ENCODE peak calls at places on chromosomes 1 and 21, in nine cellular contexts. Q, W, U, X, A, F, P, Y and C are unnamed samples.

GRCh38 chr1:239040523-239040922 is 345.8 kb upstream of the CHRM3 start:
- DNase-seq in P (no peak), A (no peak), X (no peak), Y (no peak), U (no peak), F (no peak), Q (no peak), W (no peak), C (no peak)

GRCh38 chr1:94063379-94063778 is 57.6 kb downstream of the ABCA4 start:
- DNase-seq in X (peak; percentile 52), F (no peak), P (peak; percentile 65), Q (no peak), Y (peak; percentile 40), A (peak; percentile 5), U (no peak), W (peak; percentile 51), C (no peak)

GRCh38 chr1:226677121-226678020 is 61.7 kb downstream of the ITPKB start:
- DNase-seq in F (peak; percentile 92), X (peak; percentile 83), A (no peak), P (peak; percentile 67), Y (peak; percentile 74), Q (no peak), U (peak; percentile 43), W (no peak), C (peak; percentile 98)

GRCh38 chr1:179231923-179232322 is 2.4 kb upstream of the ABL2 start:
- DNase-seq in P (no peak), X (no peak), Q (no peak), Y (no peak), U (no peak), W (no peak), A (no peak), F (no peak), C (no peak)

GRCh38 chr1:87435484-87435883 is 106.8 kb downstream of the LMO4 start:
- DNase-seq in X (no peak), U (no peak), W (no peak), Y (no peak), F (no peak), A (no peak), P (no peak), Q (no peak), C (no peak)

GRCh38 chr21:28253378-28253777 is 739.3 kb downstream of the LTN1 start:
- DNase-seq in Y (no peak), U (no peak), Q (no peak), A (no peak), F (no peak), X (no peak), W (no peak), P (no peak), C (no peak)

GRCh38 chr21:42614811-42615342 is 38.5 kb upstream of the PDE9A start:
- DNase-seq in X (no peak), W (no peak), Q (peak; percentile 81), P (peak; percentile 50), Y (no peak), F (peak; percentile 72), U (no peak), A (peak; percentile 28), C (no peak)

GRCh38 chr1:241447056-241447649 is 72.4 kb downstream of the FH start:
- DNase-seq in Y (no peak), W (no peak), X (no peak), F (no peak), U (no peak), Q (no peak), A (no peak), P (no peak), C (no peak)

GRCh38 chr1:26626994-26627393 is 68.8 kb upstream of the ARID1A start:
- DNase-seq in P (no peak), Y (no peak), W (no peak), U (no peak), X (no peak), Q (no peak), A (no peak), F (no peak), C (no peak)

GRCh38 chr1:226983247-226983997 is 43.3 kb downstream of the COQ8A start:
- DNase-seq in Q (no peak), U (no peak), X (no peak), F (peak; percentile 71), P (no peak), W (no peak), A (no peak), Y (no peak), C (no peak)

GRCh38 chr1:32870615-32871363 is at the start of gene FNDC5:
- DNase-seq in X (peak; percentile 36), P (no peak), W (no peak), Q (no peak), Y (peak; percentile 41), F (no peak), A (peak; percentile 29), U (no peak), C (no peak)

GRCh38 chr21:31335957-31336738 is 7.9 kb downstream of the TIAM1 start:
- DNase-seq in W (no peak), Y (no peak), A (no peak), Q (no peak), P (no peak), X (no peak), F (no peak), U (no peak), C (no peak)

GRCh38 chr21:37829447-37829846 is 86.8 kb downstream of the KCNJ6 start:
- DNase-seq in P (peak; percentile 76), U (no peak), W (no peak), X (no peak), A (no peak), F (peak; percentile 80), Q (no peak), Y (no peak), C (no peak)

GRCh38 chr1:27336756-27337155 is 5.1 kb upstream of the SYTL1 start:
- DNase-seq in A (no peak), Y (no peak), P (no peak), F (no peak), U (no peak), X (no peak), W (no peak), Q (no peak), C (no peak)

GRCh38 chr1:27430903-27431653 is 38.7 kb downstream of the GPR3 start:
- DNase-seq in A (no peak), F (no peak), Y (no peak), U (no peak), P (no peak), Q (no peak), W (no peak), X (no peak), C (no peak)

GRCh38 chr1:204684551-204685235 is 845 bp downstream of the LRRN2 start:
- DNase-seq in P (peak; percentile 49), U (no peak), X (peak; percentile 19), W (no peak), Y (peak; percentile 29), Q (no peak), A (no peak), F (no peak), C (no peak)

GRCh38 chr1:33149453-33150190 is 32.2 kb downstream of the TRIM62 start:
- DNase-seq in F (no peak), P (peak; percentile 40), U (no peak), Y (no peak), A (no peak), Q (peak; percentile 71), W (no peak), X (no peak), C (no peak)

GRCh38 chr1:17304155-17304826 is 3.7 kb upstream of the PADI4 start:
- DNase-seq in Y (no peak), F (peak; percentile 61), W (no peak), X (no peak), A (no peak), U (no peak), P (no peak), Q (peak; percentile 23), C (no peak)

GRCh38 chr1:81802601-81803422 is 2.1 kb downstream of the ADGRL2 start:
- DNase-seq in Y (peak; percentile 82), U (no peak), F (peak; percentile 78), Q (peak; percentile 80), A (peak; percentile 53), W (no peak), X (peak; percentile 80), P (peak; percentile 61), C (no peak)

GRCh38 chr1:110464340-110464739 is 13.4 kb downstream of the PROK1 start:
- DNase-seq in A (no peak), F (peak; percentile 11), W (no peak), P (no peak), X (no peak), Y (no peak), U (no peak), Q (no peak), C (no peak)

GRCh38 chr21:44954281-44954771 is 14.5 kb downstream of the SLX9 start:
- DNase-seq in P (no peak), Y (peak; percentile 55), W (no peak), X (peak; percentile 36), Q (peak; percentile 61), A (no peak), U (no peak), F (peak; percentile 56), C (no peak)
- H3K36me3 ChIP-seq in P (no peaks in the 10 kb centered on the region), Y (peaks cover 6% of the 10 kb centered on the region), W (peaks cover 4% of the 10 kb centered on the region), X (peaks cover 10% of the 10 kb centered on the region), Q (peaks cover 5% of the 10 kb centered on the region), A (peaks cover 34% of the 10 kb centered on the region), U (no peaks in the 10 kb centered on the region), F (peaks cover 21% of the 10 kb centered on the region), C (peaks cover 22% of the 10 kb centered on the region)

DNA sequence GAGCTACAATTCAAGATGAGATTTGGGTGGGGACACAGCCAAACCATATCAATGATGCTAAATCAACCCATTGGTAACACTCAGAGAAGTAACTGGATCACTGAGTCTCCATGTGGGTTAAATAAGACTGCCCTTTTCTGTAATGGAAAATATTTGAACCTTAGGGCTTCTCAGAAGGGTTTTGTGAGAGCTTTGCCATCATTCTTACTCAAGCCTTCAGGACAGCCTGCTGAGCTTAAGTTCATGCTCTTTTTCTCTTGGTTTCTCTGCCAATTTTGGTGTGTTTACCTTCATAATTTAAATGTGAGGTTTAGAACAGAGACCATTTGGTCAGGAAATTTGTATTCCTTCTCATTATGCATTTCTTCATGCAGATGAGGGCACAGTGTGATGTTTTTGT is 74.7 kb downstream of the DISC1 start:
- DNase-seq in X (no peak), P (no peak), W (no peak), Y (no peak), A (no peak), Q (no peak), F (no peak), U (no peak), C (no peak)
- H3K36me3 ChIP-seq in X (no peaks in the 10 kb centered on the region), P (no peaks in the 10 kb centered on the region), W (no peaks in the 10 kb centered on the region), Y (peaks cover 12% of the 10 kb centered on the region), A (no peaks in the 10 kb centered on the region), Q (no peaks in the 10 kb centered on the region), F (no peaks in the 10 kb centered on the region), U (no peaks in the 10 kb centered on the region), C (no peaks in the 10 kb centered on the region)

DNA sequence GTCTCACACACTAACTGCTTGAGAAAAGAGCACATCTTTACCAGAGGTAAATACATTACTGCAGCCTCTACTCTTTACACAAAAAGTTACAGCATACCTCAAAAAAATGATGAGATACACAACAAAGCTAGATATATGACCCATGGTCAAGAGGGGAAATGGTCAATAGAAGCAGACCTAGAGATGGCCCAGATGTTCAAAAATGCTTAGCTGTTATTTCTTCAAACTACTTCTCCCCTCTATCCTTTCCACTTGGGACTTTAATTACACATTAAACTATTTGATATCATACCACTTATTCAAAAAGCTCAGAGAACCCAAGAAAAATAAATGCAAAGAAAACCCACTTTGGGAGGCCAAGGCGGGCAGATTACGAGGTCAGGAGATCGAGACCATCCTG is 12.8 kb downstream of the BRWD1 start:
- DNase-seq in P (no peak), W (no peak), A (no peak), X (no peak), Q (no peak), Y (no peak), U (no peak), F (no peak), C (no peak)
- H3K36me3 ChIP-seq in P (peaks cover 4% of the 10 kb centered on the region), W (peaks cover 35% of the 10 kb centered on the region), A (peaks cover 25% of the 10 kb centered on the region), X (peaks cover 75% of the 10 kb centered on the region), Q (peaks cover 62% of the 10 kb centered on the region), Y (peaks cover 94% of the 10 kb centered on the region), U (peaks cover 8% of the 10 kb centered on the region), F (peaks cover 63% of the 10 kb centered on the region), C (peaks cover 42% of the 10 kb centered on the region)

GRCh38 chr1:1254667-1254998 is 8.1 kb upstream of the C1QTNF12 start:
- DNase-seq in X (no peak), Q (no peak), U (no peak), P (no peak), Y (no peak), F (no peak), W (no peak), A (no peak), C (no peak)
- H3K36me3 ChIP-seq in X (peaks cover 56% of the 10 kb centered on the region), Q (peaks cover 58% of the 10 kb centered on the region), U (peaks cover 6% of the 10 kb centered on the region), P (no peaks in the 10 kb centered on the region), Y (peaks cover 66% of the 10 kb centered on the region), F (peaks cover 56% of the 10 kb centered on the region), W (peaks cover 11% of the 10 kb centered on the region), A (peaks cover 53% of the 10 kb centered on the region), C (peaks cover 72% of the 10 kb centered on the region)